ENCODE peak calls at places on chromosomes 3 and 15, in four cellular contexts. Q, D, K and V are unnamed samples.
A peak's percentile ranks its signal among the peaks of the same experiment; 100 is the strongest.

GRCh38 chr3:34207826-34208225 is 409.4 kb downstream of the PDCD6IP start:
- DNase-seq in Q (no peak), K (no peak), D (no peak), V (no peak)

GRCh38 chr3:189977174-189977573 is 143.5 kb downstream of the P3H2 start:
- DNase-seq in K (no peak), Q (no peak), D (no peak), V (no peak)

GRCh38 chr3:106208979-106209378 is 340.2 kb upstream of the CBLB start:
- DNase-seq in D (no peak), Q (peak; percentile 34), K (no peak), V (no peak)

GRCh38 chr3:114320251-114320650 is 26.4 kb downstream of the TIGIT start:
- DNase-seq in Q (no peak), K (no peak), D (no peak), V (no peak)

GRCh38 chr3:138768126-138768525 is 66.6 kb downstream of the PIK3CB start:
- DNase-seq in D (no peak), K (no peak), Q (no peak), V (no peak)

GRCh38 chr3:129576514-129577345 is 29.7 kb downstream of the PLXND1 start:
- DNase-seq in D (no peak), Q (peak; percentile 89), K (peak; percentile 88), V (no peak)

GRCh38 chr15:92018535-92019239 is 165.2 kb downstream of the SLCO3A1 start:
- DNase-seq in K (no peak), Q (no peak), D (no peak), V (no peak)

GRCh38 chr3:17329932-17330331 is 412.5 kb downstream of the TBC1D5 start:
- DNase-seq in K (no peak), Q (no peak), D (no peak), V (no peak)

GRCh38 chr3:99700637-99701268 is 62.4 kb downstream of the COL8A1 start:
- DNase-seq in Q (no peak), D (no peak), K (no peak), V (no peak)

GRCh38 chr15:92938387-92938786 is 38.3 kb downstream of the CHD2 start:
- DNase-seq in K (no peak), Q (no peak), D (no peak), V (no peak)

GRCh38 chr3:40980467-40980866 is 218.8 kb upstream of the CTNNB1 start:
- DNase-seq in D (no peak), Q (no peak), K (no peak), V (no peak)

GRCh38 chr3:46455231-46456115 is 9.2 kb downstream of the LTF start:
- DNase-seq in D (no peak), Q (no peak), K (no peak), V (no peak)

GRCh38 chr3:16338124-16338523 is 73.1 kb downstream of the OXNAD1 start:
- DNase-seq in Q (peak; percentile 82), K (no peak), D (no peak), V (no peak)

GRCh38 chr3:121748638-121749275 is 784 bp downstream of the GOLGB1 start:
- DNase-seq in D (no peak), Q (peak; percentile 35), K (no peak), V (no peak)

GRCh38 chr15:41494190-41494921 is 682 bp downstream of the ITPKA start:
- DNase-seq in Q (peak; percentile 51), K (peak; percentile 82), D (peak; percentile 30), V (no peak)

GRCh38 chr15:88375234-88375926 is 91.8 kb downstream of the MRPL46 start:
- DNase-seq in K (no peak), Q (no peak), D (no peak), V (peak; percentile 37)

GRCh38 chr15:99249270-99249817 is at the start of gene TTC23:
- DNase-seq in D (no peak), Q (no peak), K (no peak), V (no peak)

GRCh38 chr3:131028844-131029243 is 2.2 kb downstream of the NEK11 start:
- DNase-seq in Q (no peak), D (no peak), K (no peak), V (no peak)

GRCh38 chr15:31974855-31975421 is 55.4 kb upstream of the CHRNA7 start:
- DNase-seq in Q (peak; percentile 26), K (no peak), D (no peak), V (peak; percentile 21)

GRCh38 chr3:23865595-23866396 is 51.0 kb downstream of the NKIRAS1 start:
- DNase-seq in Q (no peak), D (no peak), K (peak; percentile 76), V (peak; percentile 40)

GRCh38 chr15:73264881-73265280 is 103.9 kb downstream of the HCN4 start:
- DNase-seq in Q (no peak), K (no peak), D (no peak), V (no peak)

GRCh38 chr3:38133209-38133556 is 3.7 kb downstream of the ACAA1 start:
- DNase-seq in Q (no peak), K (no peak), D (no peak), V (no peak)

GRCh38 chr15:35618260-35619188 is 72.6 kb upstream of the DPH6 start:
- DNase-seq in Q (no peak), D (no peak), K (no peak), V (no peak)

GRCh38 chr15:74376226-74376625 is 8.8 kb upstream of the CYP11A1 start:
- DNase-seq in Q (no peak), K (peak; percentile 6), D (no peak), V (no peak)

GRCh38 chr3:11568503-11569155 is 75.1 kb downstream of the VGLL4 start:
- DNase-seq in Q (no peak), K (peak; percentile 89), D (peak; percentile 84), V (peak; percentile 89)

GRCh38 chr15:35692256-35692867 is 146.4 kb upstream of the DPH6 start:
- DNase-seq in K (no peak), D (no peak), Q (no peak), V (no peak)

GRCh38 chr3:72346526-72346926 is 501.7 kb downstream of the SHQ1 start:
- DNase-seq in Q (peak; percentile 86), D (peak; percentile 60), K (no peak), V (peak; percentile 72)

GRCh38 chr3:86282106-86282787 is 708.7 kb downstream of the VGLL3 start:
- DNase-seq in D (no peak), Q (no peak), K (no peak), V (no peak)

GRCh38 chr3:16309558-16309957 is 44.5 kb downstream of the OXNAD1 start:
- DNase-seq in Q (peak; percentile 91), D (no peak), K (no peak), V (no peak)

GRCh38 chr3:169760479-169760878 is 4.4 kb downstream of the TERC start:
- DNase-seq in D (no peak), K (no peak), Q (no peak), V (no peak)

GRCh38 chr15:43775411-43775965 is 1.3 kb downstream of the ELL3 start:
- DNase-seq in D (peak; percentile 33), K (no peak), Q (no peak), V (peak; percentile 59)

GRCh38 chr15:99721896-99722295 is 11.3 kb downstream of the LYSMD4 start:
- DNase-seq in K (no peak), D (no peak), Q (no peak), V (no peak)

GRCh38 chr3:135970500-135971116 is 5.1 kb downstream of the PPP2R3A start:
- DNase-seq in Q (no peak), K (no peak), D (no peak), V (no peak)

GRCh38 chr3:42098171-42098570 is 7.0 kb downstream of the TRAK1 start:
- DNase-seq in Q (no peak), K (no peak), D (no peak), V (no peak)
- H3K4me1 ChIP-seq in Q (no peaks in the 10 kb centered on the region), K (peaks cover 30% of the 10 kb centered on the region), D (peaks cover 66% of the 10 kb centered on the region), V (peaks cover 29% of the 10 kb centered on the region)

DNA sequence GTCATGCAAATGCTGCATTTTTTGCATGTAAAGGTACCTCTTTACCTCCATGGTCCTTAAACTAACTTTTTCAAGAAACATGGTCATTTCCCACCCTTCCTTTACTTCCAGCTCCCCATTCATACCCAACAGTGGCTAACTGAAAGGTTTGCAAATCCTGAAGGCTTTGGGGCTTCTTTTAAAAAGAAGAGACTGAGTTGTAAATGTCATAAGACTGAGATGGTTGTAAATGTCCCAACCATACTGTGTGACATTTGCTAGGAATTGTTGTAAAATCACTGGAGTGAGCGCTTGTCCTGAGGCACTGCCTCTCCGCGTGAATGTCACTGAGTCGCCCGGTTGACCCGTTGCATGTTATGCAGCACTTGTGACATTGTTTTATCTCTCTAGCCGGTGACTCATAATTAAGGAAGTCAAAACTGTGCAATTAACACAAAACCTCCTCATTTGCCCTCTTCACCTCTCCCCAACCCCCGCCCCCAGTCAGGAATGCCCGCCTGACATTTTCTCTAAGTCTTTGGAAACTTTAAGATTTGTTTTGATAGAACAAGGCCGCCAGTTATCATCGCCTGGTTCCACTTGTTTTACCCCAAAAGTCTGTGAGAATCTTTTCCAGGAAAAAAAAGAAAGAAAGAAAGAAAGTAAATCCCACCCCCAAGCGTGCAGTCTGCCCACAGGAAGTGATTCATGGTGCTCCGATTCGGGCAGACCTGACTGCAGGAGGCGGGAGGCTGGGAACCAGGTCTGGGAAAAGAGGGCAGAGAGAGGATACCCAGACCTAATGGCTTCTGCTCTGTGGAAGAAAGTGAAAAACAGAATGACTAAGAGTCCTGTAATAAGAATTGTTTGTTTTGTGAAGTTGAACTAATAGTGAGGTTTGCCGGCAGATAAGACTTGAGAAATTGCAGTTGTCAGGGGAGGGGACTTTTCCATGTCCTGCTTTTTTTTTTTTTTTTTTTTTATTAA is 84.7 kb downstream of the SMAD3 start:
- DNase-seq in D (peak; percentile 77), K (peak; percentile 91), Q (peak; percentile 35), V (peak; percentile 98)
- H3K4me1 ChIP-seq in D (peaks cover 91% of the 10 kb centered on the region), K (peaks cover 29% of the 10 kb centered on the region), Q (peaks cover 52% of the 10 kb centered on the region), V (peaks cover 94% of the 10 kb centered on the region)

GRCh38 chr15:44801368-44801767 is 65.0 kb downstream of the TRIM69 start:
- DNase-seq in D (no peak), Q (no peak), K (no peak), V (no peak)

GRCh38 chr15:44802336-44802735 is 66.0 kb downstream of the TRIM69 start:
- DNase-seq in K (no peak), Q (no peak), D (no peak), V (no peak)

GRCh38 chr15:44796508-44796907 is 60.2 kb downstream of the TRIM69 start:
- DNase-seq in K (no peak), D (no peak), Q (no peak), V (no peak)

GRCh38 chr15:44801797-44802196 is 65.5 kb downstream of the TRIM69 start:
- DNase-seq in K (no peak), D (no peak), Q (no peak), V (no peak)

DNA sequence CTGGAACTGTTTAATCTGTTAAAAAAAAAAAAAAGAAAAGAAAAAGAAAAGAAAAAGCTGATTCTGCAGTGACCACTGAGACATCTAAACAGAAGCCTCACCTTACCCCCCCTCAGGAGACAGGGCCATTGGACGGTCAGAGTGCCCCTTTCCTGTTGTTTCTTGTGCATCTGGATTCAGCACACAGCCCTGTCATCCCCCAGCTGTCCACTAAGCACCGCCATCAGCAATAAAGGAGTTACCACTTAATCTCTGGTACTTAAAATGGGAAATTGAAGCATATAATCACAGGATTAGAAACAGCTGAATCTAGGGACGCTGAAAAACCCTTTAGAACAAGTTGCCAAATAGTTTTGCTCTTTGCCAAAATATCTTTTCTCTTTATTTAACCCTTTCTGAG is 62.5 kb downstream of the TRIM69 start:
- DNase-seq in Q (no peak), K (no peak), D (no peak), V (no peak)
- H3K4me1 ChIP-seq in Q (no peaks in the 10 kb centered on the region), K (no peaks in the 10 kb centered on the region), D (no peaks in the 10 kb centered on the region), V (no peaks in the 10 kb centered on the region)

GRCh38 chr3:134369231-134369741 is 5.0 kb downstream of the AMOTL2 start:
- DNase-seq in K (peak; percentile 34), D (no peak), Q (no peak), V (peak; percentile 83)

GRCh38 chr3:134366928-134367352 is 7.3 kb downstream of the AMOTL2 start:
- DNase-seq in Q (no peak), K (peak; percentile 71), D (peak; percentile 50), V (no peak)

GRCh38 chr3:134368751-134369105 is 5.5 kb downstream of the AMOTL2 start:
- DNase-seq in D (no peak), K (peak; percentile 35), Q (no peak), V (no peak)

GRCh38 chr3:134367412-134367811 is 6.8 kb downstream of the AMOTL2 start:
- DNase-seq in Q (no peak), K (peak; percentile 48), D (no peak), V (no peak)

GRCh38 chr3:134367869-134368750 is 6.1 kb downstream of the AMOTL2 start:
- DNase-seq in Q (no peak), K (peak; percentile 35), D (no peak), V (no peak)
- H3K4me1 ChIP-seq in Q (peaks cover 15% of the 10 kb centered on the region), K (peaks cover 82% of the 10 kb centered on the region), D (peaks cover 92% of the 10 kb centered on the region), V (peaks cover 94% of the 10 kb centered on the region)